ENCODE peak calls at places on chromosomes 5 and 9, in four cellular contexts. B, Q, E and A are unnamed samples.
A peak's percentile ranks its signal among the peaks of the same experiment; 100 is the strongest.

GRCh38 chr5:59923465-59923864 is 29.9 kb upstream of the PDE4D start:
- DNase-seq in Q (no peak), B (peak; percentile 25), E (peak; percentile 30), A (peak; percentile 23)

GRCh38 chr5:43601454-43602260 is 1.3 kb upstream of the NNT start:
- DNase-seq in Q (no peak), B (no peak), E (peak; percentile 57), A (peak; percentile 32)

GRCh38 chr5:171419663-171420428 is 399 bp downstream of the FGF18 start:
- DNase-seq in Q (no peak), B (peak; percentile 43), E (peak; percentile 29), A (peak; percentile 71)

GRCh38 chr5:163548649-163549048 is 43.2 kb downstream of the MAT2B start:
- DNase-seq in E (no peak), Q (no peak), B (no peak), A (no peak)

GRCh38 chr5:72470817-72471216 is 36.4 kb downstream of the ZNF366 start:
- DNase-seq in Q (no peak), B (no peak), E (peak; percentile 48), A (peak; percentile 46)

GRCh38 chr5:82045526-82046267 is 73.9 kb downstream of the ATG10 start:
- DNase-seq in B (no peak), E (peak; percentile 76), Q (no peak), A (peak; percentile 59)

GRCh38 chr5:473344-474192 is 30.6 kb downstream of the EXOC3 start:
- DNase-seq in Q (peak; percentile 68), E (peak; percentile 34), B (peak; percentile 54), A (peak; percentile 65)

GRCh38 chr5:172642046-172642409 is 965 bp downstream of the NEURL1B start:
- DNase-seq in Q (no peak), E (peak; percentile 21), B (no peak), A (no peak)

GRCh38 chr5:179111267-179112207 is 51.4 kb downstream of the ZNF354C start:
- DNase-seq in E (no peak), Q (no peak), B (no peak), A (no peak)

GRCh38 chr5:179114756-179115155 is 54.6 kb downstream of the ZNF354C start:
- DNase-seq in Q (no peak), E (no peak), B (no peak), A (no peak)

GRCh38 chr5:179113945-179114641 is 53.9 kb downstream of the ZNF354C start:
- DNase-seq in B (no peak), Q (no peak), E (no peak), A (no peak)

GRCh38 chr5:179112469-179113142 is 52.4 kb downstream of the ZNF354C start:
- DNase-seq in B (no peak), Q (no peak), E (no peak), A (no peak)

GRCh38 chr5:179113143-179113530 is 53.0 kb downstream of the ZNF354C start:
- DNase-seq in E (no peak), B (no peak), Q (no peak), A (no peak)
- H3K9me3 ChIP-seq in E (peaks cover 40% of the 10 kb centered on the region), B (peaks cover 18% of the 10 kb centered on the region), Q (peaks cover 36% of the 10 kb centered on the region), A (no peaks in the 10 kb centered on the region)

DNA sequence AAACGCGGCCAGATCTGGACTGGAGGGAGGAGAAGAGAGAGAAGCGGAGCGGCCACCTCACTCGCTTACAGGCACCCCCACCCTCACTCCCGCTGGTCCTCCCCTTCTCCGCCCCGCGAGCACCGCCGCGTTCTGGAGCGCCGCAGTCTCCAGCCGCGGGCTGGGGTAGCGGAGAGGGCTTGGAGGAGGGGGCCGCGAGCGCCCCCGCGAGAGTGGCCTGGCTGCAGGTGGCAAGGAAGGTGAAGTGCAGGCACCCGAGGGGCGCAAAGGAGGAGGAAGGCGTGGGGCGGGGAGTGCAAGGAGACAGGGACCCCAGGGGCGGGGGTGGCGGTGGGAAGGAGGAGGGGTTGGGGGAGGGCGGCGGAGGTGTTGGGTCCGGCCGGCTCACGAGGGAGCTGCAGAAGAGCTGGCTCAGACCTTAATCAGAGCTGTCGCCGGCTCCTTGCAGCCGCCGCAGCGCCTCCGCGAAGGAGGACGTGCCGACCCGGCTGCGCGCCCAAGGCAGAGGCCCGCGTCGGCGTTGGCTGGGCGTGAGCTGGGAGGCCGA is at the start of gene DMRT3:
- DNase-seq in Q (no peak), E (no peak), B (no peak), A (no peak)
- H3K9me3 ChIP-seq in Q (no peaks in the 10 kb centered on the region), E (peaks cover 12% of the 10 kb centered on the region), B (peaks cover 3% of the 10 kb centered on the region), A (no peaks in the 10 kb centered on the region)

GRCh38 chr5:180849827-180850226 is 11.2 kb downstream of the ZFP62 start:
- DNase-seq in E (no peak), Q (no peak), B (no peak), A (no peak)
- H3K9me3 ChIP-seq in E (peaks cover 57% of the 10 kb centered on the region), Q (no peaks in the 10 kb centered on the region), B (peaks cover 94% of the 10 kb centered on the region), A (peaks cover 25% of the 10 kb centered on the region)

GRCh38 chr9:95907794-95908193 is 32.3 kb downstream of the ERCC6L2 start:
- DNase-seq in B (no peak), E (no peak), Q (no peak), A (no peak)
- H3K9me3 ChIP-seq in B (no peaks in the 10 kb centered on the region), E (no peaks in the 10 kb centered on the region), Q (no peaks in the 10 kb centered on the region), A (no peaks in the 10 kb centered on the region)